ENCODE peak calls at places on chromosomes 6 and 20, in nine cellular contexts. O is omental fat pad; M is gastrocnemius medialis; K is CD4-positive, alpha-beta T cell; U is adrenal gland; C is upper lobe of right lung; N is cardiac fibroblast; P is AG10803; R is activated CD8-positive, alpha-beta T cell treated with anti-CD3 and anti-CD28 coated beads for 36 hours. V is an unnamed sample.

GRCh38 chr6:122712093-122712863 is 67.2 kb upstream of the FABP7 start:
- DNase-seq in O (no peak), M (no peak), K (no peak), U (no peak), C (no peak), N (no peak), P (no peak), R (no peak), V (no peak)

GRCh38 chr6:38103921-38104320 is 284.4 kb downstream of the ZFAND3 start:
- DNase-seq in O (no peak), M (no peak), K (no peak), U (no peak), C (no peak), N (no peak), P (no peak), R (no peak), V (no peak)

GRCh38 chr6:132669690-132670291 is 10.8 kb upstream of the TAAR1 start:
- DNase-seq in O (no peak), M (no peak), K (no peak), U (no peak), C (no peak), N (peak), P (peak), R (no peak), V (no peak)

GRCh38 chr6:43715056-43715788 is 27.6 kb upstream of the MRPS18A start:
- DNase-seq in O (no peak), M (no peak), K (no peak), U (no peak), C (no peak), N (no peak), P (no peak), R (no peak), V (no peak)

GRCh38 chr6:145929037-145929633 is 35.0 kb downstream of the SHPRH start:
- DNase-seq in O (no peak), M (no peak), K (no peak), U (no peak), C (no peak), N (peak), P (peak), R (no peak), V (no peak)

GRCh38 chr6:1082040-1082935 is 229.6 kb upstream of the FOXQ1 start:
- DNase-seq in O (no peak), M (no peak), K (no peak), U (no peak), C (no peak), N (peak), P (peak), R (no peak), V (no peak)

GRCh38 chr6:124524821-124525220 is 437.4 kb upstream of the RNF217 start:
- DNase-seq in O (no peak), M (no peak), K (no peak), U (no peak), C (no peak), N (no peak), P (no peak), R (no peak), V (no peak)

GRCh38 chr6:11222385-11223277 is 9.8 kb downstream of the NEDD9 start:
- DNase-seq in O (no peak), M (no peak), K (no peak), U (no peak), C (no peak), N (no peak), P (no peak), R (no peak), V (no peak)

GRCh38 chr20:15061955-15062354 is 724.5 kb upstream of the FLRT3 start:
- DNase-seq in O (no peak), M (no peak), K (no peak), U (no peak), C (no peak), N (no peak), P (no peak), R (no peak), V (no peak)

GRCh38 chr20:36408219-36408618 is 102.1 kb downstream of the DLGAP4 start:
- DNase-seq in O (no peak), M (no peak), K (no peak), U (no peak), C (no peak), N (peak), P (peak), R (no peak), V (no peak)

GRCh38 chr6:105522626-105523322 is 119.9 kb upstream of the PREP start:
- DNase-seq in O (no peak), M (no peak), K (no peak), U (no peak), C (no peak), N (no peak), P (no peak), R (no peak), V (no peak)

GRCh38 chr20:14334306-14334930 is 3.0 kb downstream of the FLRT3 start:
- DNase-seq in O (no peak), M (no peak), K (no peak), U (no peak), C (no peak), N (peak), P (peak), R (no peak), V (no peak)

GRCh38 chr20:3803289-3803688 is 7.2 kb downstream of the CDC25B start:
- DNase-seq in O (no peak), M (no peak), K (no peak), U (no peak), C (no peak), N (no peak), P (no peak), R (no peak), V (no peak)

GRCh38 chr6:2708456-2708855 is 42.3 kb downstream of the MYLK4 start:
- DNase-seq in O (no peak), M (no peak), K (no peak), U (no peak), C (no peak), N (peak), P (no peak), R (no peak), V (no peak)

GRCh38 chr6:15256538-15257222 is 10.8 kb downstream of the JARID2 start:
- DNase-seq in O (no peak), M (no peak), K (no peak), U (no peak), C (no peak), N (no peak), P (peak), R (no peak), V (peak)

GRCh38 chr6:96909826-96910225 is 12.1 kb upstream of the NDUFAF4 start:
- DNase-seq in O (no peak), M (no peak), K (no peak), U (no peak), C (no peak), N (no peak), P (no peak), R (no peak), V (no peak)

GRCh38 chr6:164069352-164070022 is 655.0 kb downstream of the QKI start:
- DNase-seq in O (no peak), M (no peak), K (no peak), U (peak), C (no peak), N (peak), P (no peak), R (no peak), V (peak)

GRCh38 chr6:87382861-87383260 is 24.9 kb upstream of the CFAP206 start:
- DNase-seq in O (no peak), M (no peak), K (no peak), U (no peak), C (no peak), N (no peak), P (no peak), R (no peak), V (no peak)

GRCh38 chr6:40713002-40713719 is 126.0 kb upstream of the LRFN2 start:
- DNase-seq in O (no peak), M (no peak), K (no peak), U (no peak), C (no peak), N (no peak), P (peak), R (no peak), V (no peak)

GRCh38 chr6:159180001-159180400 is 10.8 kb downstream of the FNDC1 start:
- DNase-seq in O (no peak), M (no peak), K (no peak), U (no peak), C (no peak), N (peak), P (peak), R (no peak), V (no peak)

GRCh38 chr6:131250121-131250520 is 114.9 kb downstream of the AKAP7 start:
- DNase-seq in O (no peak), M (peak), K (no peak), U (peak), C (peak), N (peak), P (peak), R (peak), V (peak)

GRCh38 chr20:63567382-63568169 is 6.5 kb downstream of the HELZ2 start:
- DNase-seq in O (no peak), M (no peak), K (peak), U (peak), C (peak), N (no peak), P (no peak), R (peak), V (no peak)

GRCh38 chr6:82553863-82554531 is 190.4 kb downstream of the TPBG start:
- DNase-seq in O (no peak), M (no peak), K (no peak), U (no peak), C (no peak), N (no peak), P (no peak), R (no peak), V (no peak)

GRCh38 chr6:15444881-15445280 is 199.0 kb downstream of the JARID2 start:
- DNase-seq in O (no peak), M (no peak), K (no peak), U (no peak), C (no peak), N (no peak), P (no peak), R (no peak), V (no peak)

GRCh38 chr6:125593746-125594145 is 155.7 kb upstream of the HEY2 start:
- DNase-seq in O (no peak), M (no peak), K (no peak), U (no peak), C (no peak), N (no peak), P (no peak), R (no peak), V (no peak)

GRCh38 chr20:20549699-20550098 is 162.7 kb downstream of the RALGAPA2 start:
- DNase-seq in O (no peak), M (no peak), K (no peak), U (no peak), C (no peak), N (peak), P (peak), R (no peak), V (no peak)

GRCh38 chr20:63969851-63970713 is at the start of gene ZNF512B:
- DNase-seq in O (no peak), M (no peak), K (peak), U (peak), C (peak), N (peak), P (peak), R (peak), V (peak)

GRCh38 chr6:140909620-140910019 is 1223.1 kb upstream of the GJE1 start:
- DNase-seq in O (no peak), M (no peak), K (no peak), U (no peak), C (no peak), N (no peak), P (no peak), R (no peak), V (no peak)

GRCh38 chr6:137793805-137794508 is 73.1 kb upstream of the TNFAIP3 start:
- DNase-seq in O (no peak), M (no peak), K (no peak), U (no peak), C (no peak), N (no peak), P (no peak), R (no peak), V (no peak)

GRCh38 chr20:47665221-47665991 is 119.9 kb downstream of the SULF2 start:
- DNase-seq in O (no peak), M (no peak), K (no peak), U (no peak), C (peak), N (no peak), P (no peak), R (no peak), V (no peak)

GRCh38 chr6:156876302-156876701 is 99.1 kb downstream of the ARID1B start:
- DNase-seq in O (no peak), M (peak), K (no peak), U (no peak), C (no peak), N (no peak), P (no peak), R (peak), V (peak)
- TF ChIP-seq CTCF in O (no peak), M (peak), K (no peak), U (no peak), C (peak), N (peak), P (peak), R (peak), V (peak)

GRCh38 chr6:28585335-28585734 is 59.7 kb downstream of the GPX5 start:
- DNase-seq in O (no peak), M (no peak), K (no peak), U (no peak), C (no peak), N (peak), P (no peak), R (no peak), V (no peak)

GRCh38 chr6:28583463-28583862 is 57.8 kb downstream of the GPX5 start:
- DNase-seq in O (no peak), M (no peak), K (no peak), U (no peak), C (no peak), N (no peak), P (no peak), R (no peak), V (no peak)

GRCh38 chr6:28586273-28586672 is 60.6 kb downstream of the GPX5 start:
- DNase-seq in O (no peak), M (no peak), K (no peak), U (no peak), C (no peak), N (no peak), P (no peak), R (no peak), V (no peak)

GRCh38 chr6:28580484-28580883 is 54.8 kb downstream of the GPX5 start:
- DNase-seq in O (no peak), M (no peak), K (no peak), U (no peak), C (no peak), N (peak), P (no peak), R (no peak), V (no peak)
- TF ChIP-seq CTCF in O (no peak), M (no peak), K (peak), U (no peak), C (no peak), N (no peak), P (no peak), R (no peak), V (no peak)

DNA sequence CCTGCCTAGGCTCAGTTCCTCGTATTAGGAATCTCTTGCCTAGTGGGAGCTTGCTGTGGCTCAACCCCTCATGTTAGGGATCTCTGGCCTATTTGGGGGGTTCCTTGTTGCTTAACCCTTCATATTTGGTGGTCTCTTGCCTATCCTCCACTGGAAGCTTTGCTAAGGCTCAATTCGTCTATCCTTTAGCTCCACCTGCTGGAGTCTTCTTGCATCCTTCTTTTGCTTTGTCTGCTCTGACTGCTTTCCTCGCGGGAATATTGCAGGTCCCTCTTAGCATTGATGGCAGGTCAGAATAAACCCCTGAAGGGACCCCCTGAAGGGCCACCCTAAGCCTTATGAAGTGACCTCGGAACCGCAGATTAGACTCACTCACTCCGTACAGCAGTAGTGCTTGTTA is 203.0 kb upstream of the TBX18 start:
- DNase-seq in O (no peak), M (no peak), K (no peak), U (no peak), C (no peak), N (peak), P (peak), R (no peak), V (no peak)
- TF ChIP-seq CTCF in O (no peak), M (no peak), K (no peak), U (peak), C (no peak), N (peak), P (peak), R (no peak), V (no peak)

DNA sequence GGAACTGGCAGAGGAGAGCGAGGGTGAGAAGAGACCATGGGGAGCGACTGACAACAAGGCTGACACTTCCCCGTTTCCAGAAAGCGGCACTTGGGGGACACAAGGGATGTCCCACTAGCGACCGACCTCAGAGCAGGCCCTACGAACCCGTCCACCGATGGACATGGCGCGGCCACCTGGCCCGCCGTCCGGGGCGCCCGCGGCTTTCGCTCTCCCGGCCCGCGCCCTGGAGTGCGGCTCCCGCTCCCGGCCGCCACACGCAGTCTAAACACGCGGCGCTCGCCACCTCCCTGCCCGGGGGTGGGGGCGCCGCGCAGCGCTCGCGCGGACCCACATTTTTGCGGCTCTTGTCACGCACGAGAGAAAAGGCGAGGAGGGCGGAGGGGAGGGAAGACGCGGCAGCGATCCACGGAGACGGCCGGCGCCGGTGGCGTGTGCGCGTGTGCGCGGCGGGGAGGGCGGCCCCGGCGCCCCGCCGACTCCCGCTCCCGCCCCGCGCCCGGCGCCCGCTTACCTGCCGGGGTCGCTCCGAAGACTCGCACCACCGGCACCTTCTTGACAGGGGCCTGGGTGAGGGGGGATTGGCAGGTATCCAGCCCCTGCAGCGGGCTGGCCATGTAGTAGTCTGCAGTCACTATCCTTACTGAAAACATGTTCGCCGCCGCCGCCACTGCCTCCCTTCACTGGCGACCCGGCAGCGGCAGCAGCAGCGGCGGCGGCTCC is 621 bp downstream of the REV3L start:
- DNase-seq in O (peak), M (peak), K (peak), U (peak), C (peak), N (peak), P (peak), R (peak), V (peak)
- TF ChIP-seq CTCF in O (no peak), M (no peak), K (no peak), U (no peak), C (no peak), N (no peak), P (no peak), R (no peak), V (no peak)

GRCh38 chr6:18155864-18156396 is 708 bp downstream of the KDM1B start:
- DNase-seq in O (peak), M (peak), K (peak), U (peak), C (peak), N (peak), P (peak), R (peak), V (peak)
- TF ChIP-seq CTCF in O (no peak), M (no peak), K (no peak), U (no peak), C (peak), N (peak), P (peak), R (no peak), V (peak)

GRCh38 chr6:35757461-35758123 is 18.8 kb upstream of the CLPSL2 start:
- DNase-seq in O (no peak), M (no peak), K (no peak), U (no peak), C (no peak), N (peak), P (peak), R (peak), V (no peak)
- TF ChIP-seq CTCF in O (no peak), M (no peak), K (no peak), U (peak), C (no peak), N (peak), P (peak), R (peak), V (peak)

GRCh38 chr6:162856885-162857284 is 129.1 kb downstream of the PACRG start:
- DNase-seq in O (no peak), M (no peak), K (no peak), U (peak), C (no peak), N (peak), P (peak), R (no peak), V (no peak)
- TF ChIP-seq CTCF in O (no peak), M (peak), K (no peak), U (peak), C (peak), N (peak), P (peak), R (no peak), V (peak)

V was measured in left ventricle myocardium inferior.